ENCODE peak calls at places on chromosomes 12 and 14, in nine cellular contexts. B, C, O, R, Z, P, H, L and E are unnamed samples.

GRCh38 chr12:105109465-105110212 is 2.1 kb downstream of the WASHC4 start:
- DNase-seq in R (no peak), H (no peak), Z (no peak), C (no peak), P (peak), B (no peak), L (no peak), O (no peak), E (no peak)

GRCh38 chr12:1170411-1170810 is 179.4 kb downstream of the ERC1 start:
- DNase-seq in R (no peak), Z (no peak), H (no peak), C (no peak), B (no peak), P (no peak), O (no peak), L (no peak), E (no peak)

GRCh38 chr12:119956047-119956446 is 33.0 kb upstream of the BICDL1 start:
- DNase-seq in L (no peak), H (no peak), R (no peak), P (no peak), Z (no peak), B (no peak), C (no peak), O (no peak), E (peak)

GRCh38 chr12:102694913-102695312 is 214.6 kb upstream of the IGF1 start:
- DNase-seq in H (no peak), B (no peak), R (no peak), P (no peak), O (no peak), L (no peak), C (peak), Z (no peak), E (no peak)

GRCh38 chr12:22100952-22101748 is 55.1 kb downstream of the CMAS start:
- DNase-seq in C (peak), Z (no peak), H (peak), O (no peak), L (no peak), R (peak), B (no peak), P (peak), E (peak)

GRCh38 chr14:103696466-103697071 is 18.7 kb downstream of the XRCC3 start:
- DNase-seq in B (no peak), L (no peak), P (no peak), O (no peak), Z (peak), R (no peak), H (no peak), C (no peak), E (no peak)

GRCh38 chr12:119544780-119545625 is 48.6 kb upstream of the TMEM233 start:
- DNase-seq in C (peak), B (no peak), R (peak), P (peak), L (peak), Z (peak), O (peak), H (peak), E (peak)

GRCh38 chr12:132187646-132188450 is 43.6 kb downstream of the NOC4L start:
- DNase-seq in L (no peak), C (no peak), O (no peak), R (no peak), Z (no peak), H (no peak), B (no peak), P (no peak), E (no peak)

GRCh38 chr12:65787056-65787855 is 37.0 kb upstream of the HMGA2 start:
- DNase-seq in C (no peak), P (no peak), O (no peak), L (no peak), H (no peak), B (no peak), Z (no peak), R (no peak), E (no peak)

GRCh38 chr12:18382486-18382885 is 121.2 kb downstream of the PIK3C2G start:
- DNase-seq in C (no peak), B (no peak), O (no peak), L (no peak), Z (no peak), P (no peak), H (no peak), R (no peak), E (peak)

GRCh38 chr12:12167847-12168246 is 97.1 kb downstream of the BCL2L14 start:
- DNase-seq in L (peak), Z (no peak), B (no peak), O (peak), P (no peak), H (no peak), R (no peak), C (no peak), E (no peak)

GRCh38 chr12:53345486-53346195 is 9.5 kb upstream of the SP7 start:
- DNase-seq in R (peak), P (no peak), C (peak), B (no peak), Z (no peak), H (no peak), O (no peak), L (no peak), E (no peak)

GRCh38 chr12:109299849-109300248 is 9.2 kb downstream of the FOXN4 start:
- DNase-seq in P (no peak), R (no peak), O (no peak), L (no peak), B (no peak), H (no peak), C (no peak), Z (no peak), E (no peak)

GRCh38 chr14:60657609-60657983 is 8.3 kb upstream of the SIX1 start:
- DNase-seq in C (no peak), H (no peak), R (peak), P (no peak), O (peak), Z (no peak), B (no peak), L (peak), E (no peak)